ENCODE peak calls at places on chromosomes 4 and X, in seven cellular contexts. E is right lobe of liver, Y is left lung, M is brain microvascular endothelial cell, T is upper lobe of right lung, R is thoracic aorta, P is PC-3. V is an unnamed sample.

GRCh38 chr4:88439161-88439760 is 17.7 kb upstream of the HERC5 start:
- DNase-seq in E (no peak), Y (no peak), M (no peak), T (no peak), R (no peak), P (no peak), V (no peak)

GRCh38 chrX:3743821-3744439 is 30.5 kb upstream of the PRKX start:
- DNase-seq in E (no peak), Y (no peak), M (no peak), T (no peak), R (no peak), P (no peak), V (no peak)

GRCh38 chr4:151887151-151887815 is 126.5 kb upstream of the GATB start:
- DNase-seq in E (no peak), Y (no peak), M (peak), T (no peak), R (no peak), P (peak), V (no peak)

GRCh38 chrX:63656871-63657580 is 128.0 kb downstream of the ARHGEF9 start:
- DNase-seq in E (no peak), Y (no peak), M (peak), T (no peak), R (no peak), P (peak), V (no peak)

GRCh38 chrX:7133036-7133412 is 14.5 kb upstream of the STS start:
- DNase-seq in E (no peak), Y (no peak), M (no peak), T (no peak), R (no peak), P (no peak), V (no peak)

GRCh38 chrX:77603635-77604336 is 156.6 kb downstream of the FGF16 start:
- DNase-seq in E (no peak), Y (no peak), M (no peak), T (no peak), R (no peak), P (no peak), V (no peak)

GRCh38 chrX:35380808-35381700 is 417.1 kb upstream of the MAGEB16 start:
- DNase-seq in E (no peak), Y (no peak), M (no peak), T (no peak), R (no peak), P (peak), V (no peak)

GRCh38 chr4:70901984-70902576 is at the start of gene MOB1B:
- DNase-seq in E (peak), Y (peak), M (peak), T (peak), R (peak), P (peak), V (peak)

GRCh38 chr4:180587379-180587778 is 1655.8 kb upstream of the TENM3 start:
- DNase-seq in E (no peak), Y (no peak), M (no peak), T (no peak), R (no peak), P (no peak), V (no peak)

DNA sequence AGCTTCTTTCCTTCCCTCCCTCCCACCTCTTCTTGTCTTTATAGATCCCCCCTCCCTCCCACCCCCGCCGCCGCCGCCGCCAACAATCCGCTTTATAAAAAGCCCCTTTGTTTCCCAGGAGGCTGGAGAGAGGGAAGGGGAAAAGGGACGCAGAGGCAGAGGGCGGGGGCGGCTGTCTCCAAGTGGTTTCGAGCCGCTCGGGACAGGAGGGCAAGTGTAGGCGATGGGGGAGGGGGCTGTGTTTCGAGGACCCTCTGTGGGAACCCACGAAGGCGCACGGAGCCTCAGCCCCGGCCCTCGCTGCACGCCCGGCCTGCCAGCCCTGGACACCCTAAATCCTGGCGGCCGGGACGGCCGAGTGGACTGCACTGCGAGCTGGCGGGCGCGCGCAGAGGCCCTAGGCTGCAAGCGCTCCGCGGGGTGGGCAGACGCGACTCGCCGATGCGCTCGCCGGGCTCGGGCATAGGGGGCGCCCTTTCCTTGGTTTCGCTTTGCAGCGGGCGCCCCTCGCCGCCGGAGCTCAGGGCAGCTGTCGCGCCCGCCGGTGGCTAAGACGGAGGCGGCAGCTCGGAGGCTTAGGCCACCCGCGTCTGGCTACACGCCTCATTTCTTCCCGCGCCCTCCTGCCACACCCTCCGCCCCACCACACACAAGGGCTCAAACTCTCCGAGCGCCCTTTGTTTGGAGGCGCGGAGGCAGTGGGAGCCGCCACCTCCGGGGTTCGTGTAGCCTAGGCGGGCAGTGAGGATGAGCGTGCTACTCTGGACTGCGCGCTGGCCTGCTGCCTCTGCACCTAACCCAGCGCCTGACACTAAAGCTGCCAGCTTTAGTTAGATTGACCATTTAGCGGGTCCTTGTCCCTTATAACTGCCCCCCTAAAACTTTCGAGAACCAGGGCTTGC is 2.2 kb downstream of the MAMLD1 start:
- DNase-seq in E (peak), Y (peak), M (peak), T (peak), R (no peak), P (peak), V (peak)
- H3K27ac ChIP-seq in E (peak), Y (peak), M (peak), T (peak), R (peak), P (peak), V (peak)

DNA sequence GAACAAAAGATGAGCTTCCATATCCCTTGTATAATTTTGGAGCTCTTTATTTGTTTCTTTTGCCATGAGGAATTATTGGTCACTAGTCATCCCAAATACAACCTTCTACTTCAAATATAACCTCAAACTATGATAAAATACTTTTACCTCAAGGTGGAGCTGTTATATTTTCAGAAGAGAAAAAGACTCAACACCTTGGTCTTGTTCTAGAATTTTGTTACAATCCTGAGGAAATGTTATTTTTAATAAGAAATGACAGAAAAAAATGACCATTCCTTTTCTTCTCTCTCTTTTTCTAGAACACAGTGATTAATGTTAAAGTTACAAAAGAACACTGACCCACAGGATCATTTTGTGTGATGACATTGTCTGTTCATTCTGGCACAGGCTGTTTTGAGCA is 159.5 kb upstream of the CTSO start:
- DNase-seq in E (no peak), Y (no peak), M (no peak), T (no peak), R (no peak), P (peak), V (no peak)
- TF ChIP-seq CTCF in E (no peak), Y (no peak), M (no peak), T (no peak), R (no peak), P (peak), V (no peak)

GRCh38 chr4:73870778-73871177 is 1.6 kb downstream of the CXCL1 start:
- DNase-seq in E (no peak), Y (no peak), M (no peak), T (no peak), R (no peak), P (peak), V (no peak)
- H3K4me3 ChIP-seq in E (no peak), Y (peak), M (no peak), T (no peak), R (no peak), P (peak), V (peak)

GRCh38 chr4:1266881-1267763 is 18.2 kb upstream of the CTBP1 start:
- DNase-seq in E (no peak), Y (no peak), M (no peak), T (no peak), R (no peak), P (no peak), V (no peak)
- H3K27ac ChIP-seq in E (no peak), Y (no peak), M (no peak), T (no peak), R (no peak), P (no peak), V (no peak)

GRCh38 chr4:186191266-186192067 is at the start of gene CYP4V2:
- DNase-seq in E (peak), Y (peak), M (peak), T (peak), R (no peak), P (peak), V (peak)
- TF ChIP-seq CTCF in E (peak), Y (peak), M (peak), T (peak), R (no peak), P (no peak), V (peak)

DNA sequence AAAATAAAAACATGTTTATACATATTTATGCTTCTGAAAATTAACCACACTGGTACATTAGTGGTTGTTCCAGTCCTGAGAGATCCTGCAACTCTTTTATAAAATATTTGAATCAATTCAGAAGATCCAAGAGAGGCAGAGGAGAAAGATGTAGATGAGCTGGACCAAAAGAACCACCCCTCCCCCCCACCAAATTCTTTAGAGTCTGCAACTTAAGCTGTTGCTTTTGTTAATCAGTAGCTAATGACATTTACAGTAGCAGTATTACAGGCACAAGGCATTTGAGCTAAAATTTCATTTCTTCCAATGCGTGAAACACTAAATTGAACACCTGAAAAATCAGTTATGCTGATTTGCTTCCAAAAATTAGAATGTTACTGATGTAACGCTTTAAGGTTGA is 61.5 kb downstream of the PDK3 start:
- DNase-seq in E (no peak), Y (no peak), M (no peak), T (no peak), R (no peak), P (no peak), V (no peak)
- H3K4me3 ChIP-seq in E (no peak), Y (no peak), M (no peak), T (no peak), R (no peak), P (no peak), V (no peak)

GRCh38 chr4:76690091-76690905 is 207.6 kb downstream of the SOWAHB start:
- DNase-seq in E (peak), Y (no peak), M (no peak), T (no peak), R (no peak), P (peak), V (no peak)
- H3K27ac ChIP-seq in E (peak), Y (no peak), M (no peak), T (peak), R (peak), P (peak), V (peak)

GRCh38 chrX:134570899-134571298 is 87.4 kb downstream of the PLAC1 start:
- DNase-seq in E (no peak), Y (no peak), M (no peak), T (no peak), R (no peak), P (no peak), V (no peak)

GRCh38 chrX:134570509-134570846 is 87.8 kb downstream of the PLAC1 start:
- DNase-seq in E (no peak), Y (no peak), M (no peak), T (no peak), R (no peak), P (no peak), V (no peak)

GRCh38 chrX:134572816-134573682 is 85.2 kb downstream of the PLAC1 start:
- DNase-seq in E (no peak), Y (no peak), M (no peak), T (no peak), R (no peak), P (peak), V (no peak)

GRCh38 chrX:134571831-134572230 is 86.4 kb downstream of the PLAC1 start:
- DNase-seq in E (no peak), Y (no peak), M (no peak), T (no peak), R (no peak), P (no peak), V (no peak)

GRCh38 chrX:134573683-134574035 is 84.6 kb downstream of the PLAC1 start:
- DNase-seq in E (no peak), Y (no peak), M (no peak), T (no peak), R (no peak), P (no peak), V (no peak)
- TF ChIP-seq CTCF in E (no peak), Y (no peak), M (no peak), T (no peak), R (no peak), P (no peak), V (no peak)

DNA sequence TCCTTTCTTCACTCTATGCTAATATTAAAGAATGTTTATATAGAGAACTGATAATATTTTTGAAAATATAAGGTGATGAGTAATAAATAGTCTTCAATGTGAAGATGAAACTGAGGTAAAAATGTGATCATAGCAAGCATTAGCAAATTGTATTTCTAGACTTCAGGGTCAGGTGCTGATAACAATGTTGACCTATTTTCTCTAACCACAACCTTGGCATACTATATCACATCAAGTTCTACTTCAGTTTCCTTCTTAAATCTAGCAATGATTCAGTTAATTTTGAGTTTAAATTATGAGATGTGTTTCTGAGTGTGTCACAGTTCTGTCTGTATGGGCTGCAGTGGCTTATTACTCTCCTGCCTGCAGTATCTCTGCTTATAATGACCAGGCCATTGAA is 209.4 kb downstream of the RAPGEF2 start:
- DNase-seq in E (no peak), Y (no peak), M (no peak), T (no peak), R (no peak), P (no peak), V (no peak)
- H3K4me3 ChIP-seq in E (no peak), Y (no peak), M (no peak), T (no peak), R (no peak), P (no peak), V (no peak)

GRCh38 chr4:173194175-173194574 is 25.6 kb downstream of the GALNT7 start:
- DNase-seq in E (no peak), Y (no peak), M (no peak), T (no peak), R (no peak), P (no peak), V (no peak)

GRCh38 chr4:173192375-173193162 is 24.0 kb downstream of the GALNT7 start:
- DNase-seq in E (no peak), Y (no peak), M (no peak), T (no peak), R (no peak), P (no peak), V (no peak)

GRCh38 chr4:173189117-173189693 is 20.6 kb downstream of the GALNT7 start:
- DNase-seq in E (no peak), Y (no peak), M (peak), T (no peak), R (no peak), P (no peak), V (no peak)

GRCh38 chr4:173188648-173189047 is 20.0 kb downstream of the GALNT7 start:
- DNase-seq in E (no peak), Y (no peak), M (no peak), T (no peak), R (no peak), P (no peak), V (no peak)

DNA sequence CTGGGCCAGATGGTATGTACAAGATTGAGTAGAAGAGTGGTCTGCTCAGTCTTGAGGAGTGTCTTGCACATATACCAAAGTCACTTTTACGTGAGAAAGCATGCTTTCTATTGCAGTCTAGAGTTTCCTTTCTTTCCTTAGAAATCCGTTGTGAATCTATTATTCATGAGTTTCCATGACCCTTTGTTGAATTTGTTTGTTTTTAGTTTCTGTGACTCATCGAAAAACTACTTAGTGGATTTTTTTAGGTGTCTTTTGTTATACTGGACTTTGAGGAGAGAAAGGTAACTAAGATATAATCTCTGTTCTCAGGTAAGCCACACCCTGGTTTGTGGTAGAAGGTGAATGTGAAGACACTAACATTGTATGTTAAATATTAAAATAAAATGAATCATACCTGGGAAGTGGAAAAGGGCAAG is 23.0 kb downstream of the GALNT7 start:
- DNase-seq in E (no peak), Y (no peak), M (no peak), T (no peak), R (no peak), P (peak), V (no peak)
- H3K27ac ChIP-seq in E (no peak), Y (no peak), M (peak), T (no peak), R (no peak), P (peak), V (no peak)

V was measured in lower lobe of right lung.